ENCODE peak calls at places on chromosomes 5 and 9, in six cellular contexts. Q is RWPE1; R is lower lobe of right lung; D is psoas muscle; U is stimulated activated CD8-positive, alpha-beta memory T cell treated with anti-CD3 and anti-CD28 coated beads, Interleukin-15, amount 100 ng/mL, for 48 hours; N is WTC11. J is an unnamed sample.

GRCh38 chr9:28491121-28491520 is 917.8 kb upstream of the C9orf72 start:
- DNase-seq in U (no peak), N (no peak), D (no peak), R (no peak), Q (no peak), J (no peak)

GRCh38 chr5:154181156-154181555 is 9.4 kb upstream of the GALNT10 start:
- DNase-seq in D (no peak), R (no peak), N (no peak), U (no peak), Q (no peak), J (no peak)

GRCh38 chr5:96745844-96746531 is 61.8 kb downstream of the ERAP1 start:
- DNase-seq in D (no peak), U (no peak), Q (no peak), R (no peak), N (no peak), J (no peak)

GRCh38 chr9:76667521-76667957 is 96.7 kb upstream of the PCA3 start:
- DNase-seq in U (no peak), D (no peak), Q (no peak), R (no peak), N (no peak), J (no peak)

GRCh38 chr5:56247596-56247995 is 14.5 kb upstream of the ANKRD55 start:
- DNase-seq in Q (no peak), N (no peak), D (no peak), U (no peak), R (no peak), J (no peak)

GRCh38 chr5:151680944-151681427 is 5.7 kb downstream of the SPARC start:
- DNase-seq in D (no peak), R (no peak), N (no peak), U (no peak), Q (no peak), J (no peak)

GRCh38 chr5:170519500-170519899 is 15.7 kb downstream of the KCNIP1 start:
- DNase-seq in R (no peak), U (no peak), D (no peak), N (no peak), Q (no peak), J (no peak)

GRCh38 chr5:135719428-135720063 is 114.9 kb upstream of the SLC25A48 start:
- DNase-seq in Q (no peak), U (no peak), N (no peak), D (no peak), R (no peak), J (no peak)

GRCh38 chr9:137307255-137308101 is 5.4 kb upstream of the NRARP start:
- DNase-seq in D (no peak), R (peak; percentile 56), Q (no peak), U (no peak), N (peak; percentile 73), J (peak; percentile 61)

GRCh38 chr5:10707198-10708187 is 53.5 kb downstream of the DAP start:
- DNase-seq in R (no peak), U (no peak), D (no peak), N (no peak), Q (no peak), J (no peak)

GRCh38 chr5:141514330-141515111 is 25.6 kb downstream of the PCDHGC5 start:
- DNase-seq in D (peak; percentile 46), N (peak; percentile 70), U (no peak), R (no peak), Q (peak; percentile 97), J (no peak)

GRCh38 chr9:137531099-137531765 is 19.0 kb downstream of the PNPLA7 start:
- DNase-seq in D (no peak), N (no peak), R (no peak), U (no peak), Q (no peak), J (no peak)

GRCh38 chr5:51138164-51138563 is 245.1 kb upstream of the ISL1 start:
- DNase-seq in Q (no peak), U (no peak), R (no peak), D (no peak), N (no peak), J (no peak)

GRCh38 chr5:109837226-109837861 is 147.6 kb downstream of the MAN2A1 start:
- DNase-seq in Q (no peak), U (no peak), N (no peak), D (no peak), R (no peak), J (no peak)

J was measured in sciatic nerve.